ENCODE peak calls at places on chromosome 18, in five cellular contexts. Q is A549, T is prostate gland, C is OCI-LY7, Y is right lobe of liver. H is an unnamed sample.

GRCh38 chr18:944440-944839 is 39.8 kb downstream of the ADCYAP1 start:
- DNase-seq in Q (no peak), T (no peak), C (no peak), Y (no peak), H (no peak)

GRCh38 chr18:35577045-35577848 is 4.3 kb upstream of the GALNT1 start:
- DNase-seq in Q (no peak), T (no peak), C (no peak), Y (no peak), H (no peak)

GRCh38 chr18:35345460-35345921 is 1.3 kb upstream of the ZNF24 start:
- DNase-seq in Q (no peak), T (peak; percentile 69), C (peak; percentile 53), Y (no peak), H (no peak)

GRCh38 chr18:2337552-2338141 is 233.7 kb downstream of the METTL4 start:
- DNase-seq in Q (peak; percentile 1), T (no peak), C (peak; percentile 63), Y (no peak), H (no peak)

GRCh38 chr18:68498185-68498584 is 216.7 kb downstream of the TMX3 start:
- DNase-seq in Q (no peak), T (no peak), C (no peak), Y (no peak), H (no peak)

GRCh38 chr18:24862225-24862893 is 401.9 kb downstream of the HRH4 start:
- DNase-seq in Q (no peak), T (no peak), C (no peak), Y (no peak), H (no peak)

GRCh38 chr18:41121116-41121826 is 833.8 kb upstream of the PIK3C3 start:
- DNase-seq in Q (no peak), T (peak; percentile 4), C (no peak), Y (no peak), H (no peak)

GRCh38 chr18:21599585-21600525 is 649 bp downstream of the ESCO1 start:
- DNase-seq in Q (peak; percentile 21), T (peak; percentile 41), C (peak; percentile 75), Y (peak; percentile 85), H (peak; percentile 95)

GRCh38 chr18:30350263-30350662 is 692.3 kb downstream of the DSC3 start:
- DNase-seq in Q (no peak), T (no peak), C (no peak), Y (no peak), H (no peak)

GRCh38 chr18:23689616-23690504 is 607 bp downstream of the LAMA3 start:
- DNase-seq in Q (peak; percentile 17), T (no peak), C (no peak), Y (peak; percentile 57), H (peak; percentile 72)

GRCh38 chr18:32775628-32776027 is 2.8 kb upstream of the KLHL14 start:
- DNase-seq in Q (no peak), T (no peak), C (no peak), Y (no peak), H (no peak)

GRCh38 chr18:79863946-79864725 is 66.4 kb downstream of the KCNG2 start:
- DNase-seq in Q (no peak), T (no peak), C (no peak), Y (no peak), H (peak; percentile 65)

GRCh38 chr18:31688601-31689000 is 4.2 kb upstream of the B4GALT6 start:
- DNase-seq in Q (no peak), T (no peak), C (no peak), Y (no peak), H (no peak)

GRCh38 chr18:57434177-57434535 is 1.0 kb upstream of the ONECUT2 start:
- DNase-seq in Q (no peak), T (no peak), C (no peak), Y (no peak), H (no peak)

GRCh38 chr18:24185805-24186204 is 46.9 kb downstream of the CABYR start:
- DNase-seq in Q (no peak), T (no peak), C (no peak), Y (no peak), H (no peak)

GRCh38 chr18:54086046-54086802 is 138.2 kb downstream of the MBD2 start:
- DNase-seq in Q (no peak), T (no peak), C (no peak), Y (no peak), H (no peak)

GRCh38 chr18:57523171-57523956 is 63.1 kb downstream of the FECH start:
- DNase-seq in Q (no peak), T (no peak), C (no peak), Y (no peak), H (no peak)

GRCh38 chr18:2978626-2979025 is 34.3 kb downstream of the LPIN2 start:
- DNase-seq in Q (peak; percentile 21), T (no peak), C (no peak), Y (no peak), H (no peak)

GRCh38 chr18:42030586-42031182 is 75.7 kb downstream of the PIK3C3 start:
- DNase-seq in Q (peak; percentile 24), T (no peak), C (peak; percentile 0), Y (no peak), H (no peak)

GRCh38 chr18:35578481-35578880 is 3.1 kb upstream of the GALNT1 start:
- DNase-seq in Q (no peak), T (no peak), C (no peak), Y (no peak), H (no peak)

GRCh38 chr18:65749881-65750280 is 931 bp upstream of the CDH7 start:
- DNase-seq in Q (no peak), T (no peak), C (no peak), Y (no peak), H (no peak)

GRCh38 chr18:8834837-8835236 is 129.5 kb downstream of the MTCL1 start:
- DNase-seq in Q (no peak), T (no peak), C (no peak), Y (no peak), H (no peak)

GRCh38 chr18:51120809-51121596 is 76.5 kb downstream of the MEX3C start:
- DNase-seq in Q (no peak), T (no peak), C (no peak), Y (no peak), H (no peak)

GRCh38 chr18:36688020-36688965 is 140.5 kb downstream of the TPGS2 start:
- DNase-seq in Q (peak; percentile 44), T (peak; percentile 81), C (peak; percentile 43), Y (no peak), H (no peak)

DNA sequence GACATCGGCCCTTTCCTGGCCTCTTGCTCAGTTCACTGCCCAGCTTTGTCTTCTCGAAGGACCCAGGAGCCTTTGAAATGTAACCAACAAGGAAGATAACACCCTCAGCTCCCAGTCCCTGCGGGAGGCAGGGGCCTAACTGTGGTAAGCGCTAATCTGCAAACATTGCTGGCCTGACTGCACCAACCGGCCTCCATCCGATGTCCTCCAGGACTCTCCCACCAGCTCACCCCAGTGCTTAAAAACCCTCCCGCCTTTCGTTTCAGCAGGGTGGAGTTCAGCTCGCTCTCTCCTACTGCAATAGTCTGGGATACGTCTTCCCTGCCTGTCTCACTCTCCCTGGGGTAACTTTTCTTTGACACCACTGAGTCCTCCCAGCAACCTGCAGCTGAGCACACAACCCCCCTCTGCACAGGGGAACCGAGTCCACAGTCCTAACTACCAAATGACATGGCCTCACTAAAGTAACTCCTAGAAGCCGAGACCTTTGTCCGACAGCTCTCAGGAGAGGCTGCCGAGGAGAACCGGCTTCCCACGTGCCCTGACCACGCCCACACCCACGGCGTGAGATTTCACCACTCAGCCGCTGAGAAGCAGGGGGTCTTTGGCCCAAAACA is 76.1 kb downstream of the MBP start:
- DNase-seq in Q (no peak), T (no peak), C (no peak), Y (no peak), H (no peak)
- H3K4me1 ChIP-seq in Q (peaks cover 40% of the 10 kb centered on the region), T (no peaks in the 10 kb centered on the region), C (peaks cover 69% of the 10 kb centered on the region), Y (peaks cover 33% of the 10 kb centered on the region), H (peaks cover 84% of the 10 kb centered on the region)

GRCh38 chr18:48551100-48551499 is 12.3 kb downstream of the CTIF start:
- DNase-seq in Q (no peak), T (no peak), C (no peak), Y (no peak), H (no peak)
- H3K4me1 ChIP-seq in Q (peaks cover 29% of the 10 kb centered on the region), T (peaks cover under 1% of the 10 kb centered on the region), C (no peaks in the 10 kb centered on the region), Y (peaks cover 51% of the 10 kb centered on the region), H (no peaks in the 10 kb centered on the region)

GRCh38 chr18:58911241-58911640 is 46.6 kb downstream of the ZNF532 start:
- DNase-seq in Q (no peak), T (no peak), C (no peak), Y (no peak), H (no peak)
- H3K4me1 ChIP-seq in Q (peaks cover 62% of the 10 kb centered on the region), T (no peaks in the 10 kb centered on the region), C (no peaks in the 10 kb centered on the region), Y (no peaks in the 10 kb centered on the region), H (peaks cover 46% of the 10 kb centered on the region)

GRCh38 chr18:39840406-39840805 is 2114.6 kb upstream of the PIK3C3 start:
- DNase-seq in Q (no peak), T (no peak), C (no peak), Y (no peak), H (no peak)

GRCh38 chr18:39841133-39842041 is 2113.6 kb upstream of the PIK3C3 start:
- DNase-seq in Q (peak; percentile 28), T (peak; percentile 39), C (no peak), Y (peak; percentile 56), H (peak; percentile 76)

GRCh38 chr18:39839782-39840181 is 2115.3 kb upstream of the PIK3C3 start:
- DNase-seq in Q (no peak), T (no peak), C (no peak), Y (no peak), H (no peak)

GRCh38 chr18:39843546-39843945 is 2111.5 kb upstream of the PIK3C3 start:
- DNase-seq in Q (no peak), T (no peak), C (no peak), Y (no peak), H (no peak)

DNA sequence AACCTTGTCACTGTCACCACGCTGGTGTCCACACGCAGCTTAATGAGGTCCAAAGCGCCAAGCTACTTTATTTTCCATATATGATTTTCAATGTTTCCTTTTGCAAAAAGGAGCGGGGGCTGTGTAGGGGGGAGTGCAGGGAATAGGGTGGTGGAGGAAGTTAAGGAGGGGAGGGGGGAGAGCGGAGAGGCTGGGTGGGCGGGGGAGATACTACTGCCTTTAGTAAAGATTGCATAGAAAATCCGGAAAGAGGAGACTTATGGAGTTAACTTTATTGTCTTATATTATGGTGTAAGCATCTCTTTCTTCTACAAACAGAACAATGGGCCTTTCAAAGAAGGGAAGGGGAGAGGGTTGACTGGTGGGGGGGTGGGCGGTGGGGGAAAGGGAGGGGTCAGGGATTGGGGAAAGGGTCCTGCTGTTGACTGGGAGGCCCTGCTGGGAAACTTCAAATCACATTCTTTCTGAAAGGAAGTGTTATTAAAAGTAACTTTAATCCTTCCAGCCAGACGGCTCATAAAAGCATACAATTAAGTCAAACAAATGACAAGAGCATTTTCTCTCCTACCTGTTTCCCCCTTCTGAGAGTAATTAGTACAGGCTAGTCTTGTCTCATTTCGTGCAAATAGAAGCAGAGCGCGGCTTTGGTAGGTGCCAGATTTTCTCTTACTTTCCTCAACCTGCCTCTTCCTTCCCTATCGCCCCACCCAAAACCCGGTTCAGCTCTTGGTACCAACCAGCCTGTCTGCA is 2112.8 kb upstream of the PIK3C3 start:
- DNase-seq in Q (no peak), T (no peak), C (no peak), Y (no peak), H (no peak)
- H3K4me1 ChIP-seq in Q (no peaks in the 10 kb centered on the region), T (peaks cover 4% of the 10 kb centered on the region), C (no peaks in the 10 kb centered on the region), Y (no peaks in the 10 kb centered on the region), H (no peaks in the 10 kb centered on the region)

GRCh38 chr18:45774065-45774521 is 50.1 kb downstream of the SLC14A1 start:
- DNase-seq in Q (no peak), T (peak; percentile 81), C (no peak), Y (no peak), H (no peak)
- H3K4me1 ChIP-seq in Q (no peaks in the 10 kb centered on the region), T (peaks cover 13% of the 10 kb centered on the region), C (no peaks in the 10 kb centered on the region), Y (no peaks in the 10 kb centered on the region), H (peaks cover 19% of the 10 kb centered on the region)

GRCh38 chr18:13625355-13625754 is 101.0 kb downstream of the FAM210A start:
- DNase-seq in Q (no peak), T (no peak), C (no peak), Y (no peak), H (no peak)
- H3K4me1 ChIP-seq in Q (peaks cover 5% of the 10 kb centered on the region), T (no peaks in the 10 kb centered on the region), C (peaks cover 13% of the 10 kb centered on the region), Y (no peaks in the 10 kb centered on the region), H (peaks cover 8% of the 10 kb centered on the region)

GRCh38 chr18:70195852-70196434 is 9.5 kb downstream of the RTTN start:
- DNase-seq in Q (peak; percentile 10), T (peak; percentile 10), C (peak; percentile 6), Y (no peak), H (no peak)
- H3K4me1 ChIP-seq in Q (peaks cover 37% of the 10 kb centered on the region), T (no peaks in the 10 kb centered on the region), C (no peaks in the 10 kb centered on the region), Y (no peaks in the 10 kb centered on the region), H (no peaks in the 10 kb centered on the region)